ENCODE peak calls at places on chromosome 14, in nine cellular contexts. H is PC-3, Z is progenitor cell of endocrine pancreas, U is GM12864, K is testis, T is AG04450, L is GM13977, Y is H9, G is lower leg skin. C is an unnamed sample.

GRCh38 chr14:105861985-105862465 is 335.6 kb downstream of the TMEM121 start:
- DNase-seq in H (no peak), Z (no peak), U (peak), K (peak), T (no peak), L (peak), Y (no peak), G (peak), C (peak)

GRCh38 chr14:90608925-90609324 is 207.3 kb downstream of the TTC7B start:
- DNase-seq in H (no peak), Z (no peak), U (no peak), K (no peak), T (no peak), L (no peak), Y (no peak), G (no peak), C (no peak)

GRCh38 chr14:92534863-92535654 is 21.5 kb downstream of the RIN3 start:
- DNase-seq in H (no peak), Z (no peak), U (no peak), K (peak), T (no peak), L (no peak), Y (no peak), G (no peak), C (peak)

GRCh38 chr14:56268653-56269052 is 150.4 kb downstream of the PELI2 start:
- DNase-seq in H (no peak), Z (no peak), U (no peak), K (no peak), T (no peak), L (no peak), Y (no peak), G (no peak), C (no peak)

GRCh38 chr14:33589334-33589733 is 361.5 kb downstream of the EGLN3 start:
- DNase-seq in H (peak), Z (no peak), U (no peak), K (no peak), T (no peak), L (no peak), Y (no peak), G (no peak), C (no peak)

GRCh38 chr14:78448483-78449094 is 278.4 kb downstream of the NRXN3 start:
- DNase-seq in H (peak), Z (peak), U (peak), K (peak), T (no peak), L (peak), Y (peak), G (no peak), C (peak)

GRCh38 chr14:89620436-89620835 is 203.4 kb upstream of the FOXN3 start:
- DNase-seq in H (no peak), Z (no peak), U (no peak), K (no peak), T (no peak), L (no peak), Y (no peak), G (no peak), C (no peak)

GRCh38 chr14:25833341-25834121 is 764.3 kb downstream of the NOVA1 start:
- DNase-seq in H (peak), Z (peak), U (no peak), K (peak), T (no peak), L (no peak), Y (peak), G (no peak), C (peak)

GRCh38 chr14:53399057-53399456 is 245.9 kb upstream of the DDHD1 start:
- DNase-seq in H (peak), Z (no peak), U (no peak), K (no peak), T (no peak), L (no peak), Y (peak), G (no peak), C (no peak)

GRCh38 chr14:35992816-35993511 is 166.8 kb downstream of the BRMS1L start:
- DNase-seq in H (no peak), Z (no peak), U (no peak), K (no peak), T (no peak), L (no peak), Y (no peak), G (no peak), C (no peak)

GRCh38 chr14:31829256-31829923 is 247.7 kb upstream of the ARHGAP5 start:
- DNase-seq in H (peak), Z (no peak), U (no peak), K (no peak), T (peak), L (no peak), Y (no peak), G (no peak), C (no peak)

GRCh38 chr14:52553002-52553670 is 500 bp downstream of the GPR137C start:
- DNase-seq in H (peak), Z (peak), U (no peak), K (peak), T (no peak), L (peak), Y (peak), G (peak), C (peak)

GRCh38 chr14:24314377-24315193 is 3.3 kb downstream of the LTB4R start:
- DNase-seq in H (no peak), Z (no peak), U (no peak), K (no peak), T (no peak), L (no peak), Y (no peak), G (peak), C (no peak)

GRCh38 chr14:65249471-65250161 is 147.3 kb upstream of the MAX start:
- DNase-seq in H (no peak), Z (no peak), U (no peak), K (no peak), T (no peak), L (no peak), Y (no peak), G (peak), C (no peak)

GRCh38 chr14:30440986-30441385 is 118.0 kb upstream of the G2E3 start:
- DNase-seq in H (no peak), Z (no peak), U (no peak), K (no peak), T (no peak), L (no peak), Y (no peak), G (no peak), C (no peak)

GRCh38 chr14:54881235-54881760 is 21.3 kb downstream of the GCH1 start:
- DNase-seq in H (no peak), Z (no peak), U (no peak), K (no peak), T (no peak), L (peak), Y (no peak), G (peak), C (peak)

GRCh38 chr14:102297436-102298170 is 7.4 kb downstream of the MOK start:
- DNase-seq in H (no peak), Z (no peak), U (no peak), K (no peak), T (no peak), L (no peak), Y (no peak), G (no peak), C (no peak)

GRCh38 chr14:74804219-74804825 is 41.2 kb downstream of the YLPM1 start:
- DNase-seq in H (peak), Z (no peak), U (peak), K (peak), T (peak), L (peak), Y (no peak), G (no peak), C (peak)
- TF ChIP-seq CTCF in H (peak), Z (peak), U (peak), K (peak), T (peak), L (peak), Y (peak), G (no peak), C (peak)

DNA sequence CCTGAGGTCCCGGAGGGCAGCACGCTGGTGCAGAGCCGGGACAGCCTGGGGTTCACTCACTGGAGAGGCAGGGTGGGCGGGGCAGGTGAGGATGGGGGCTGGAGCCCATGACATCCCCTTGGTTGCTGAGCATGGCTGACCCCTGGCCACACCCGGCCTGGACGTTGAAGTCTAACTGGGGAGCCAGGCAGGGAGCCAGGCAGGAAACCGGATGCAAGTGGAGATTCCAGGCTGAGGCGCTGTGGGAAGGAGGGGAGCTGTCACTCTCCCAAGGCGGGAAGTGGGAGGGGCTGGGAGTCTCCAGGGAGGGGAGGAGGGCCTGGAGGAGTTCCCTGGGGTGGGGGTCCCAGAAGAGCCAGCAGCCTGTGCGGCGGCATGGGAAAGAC is 7.7 kb upstream of the INF2 start:
- DNase-seq in H (peak), Z (no peak), U (no peak), K (peak), T (no peak), L (no peak), Y (peak), G (peak), C (no peak)
- TF ChIP-seq CTCF in H (no peak), Z (no peak), U (no peak), K (no peak), T (no peak), L (no peak), Y (no peak), G (no peak), C (no peak)

GRCh38 chr14:51119411-51120051 is 24.6 kb upstream of the TRIM9 start:
- DNase-seq in H (no peak), Z (no peak), U (no peak), K (no peak), T (no peak), L (no peak), Y (no peak), G (no peak), C (no peak)
- TF ChIP-seq CTCF in H (no peak), Z (no peak), U (no peak), K (no peak), T (no peak), L (no peak), Y (no peak), G (no peak), C (no peak)

DNA sequence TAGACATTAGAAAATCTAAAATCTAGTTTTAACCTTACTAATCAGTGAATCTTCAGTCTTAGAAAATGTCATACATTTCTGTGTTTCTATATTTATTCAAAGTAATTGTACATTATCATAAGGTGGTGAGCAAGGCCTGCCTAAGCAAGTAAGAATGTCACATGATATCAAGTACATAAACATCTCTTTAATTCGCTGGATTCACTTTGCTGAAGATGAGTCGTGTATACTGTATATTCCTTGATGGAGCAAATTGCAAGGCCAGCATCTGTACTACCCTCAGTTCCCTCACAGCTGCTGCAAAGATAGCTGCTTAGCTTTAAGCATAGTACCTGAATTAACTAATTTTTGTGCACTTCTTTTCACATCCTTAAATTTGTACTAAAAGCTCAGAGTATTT is 8.5 kb upstream of the AK7 start:
- DNase-seq in H (no peak), Z (no peak), U (no peak), K (no peak), T (no peak), L (no peak), Y (no peak), G (no peak), C (no peak)
- TF ChIP-seq CTCF in H (no peak), Z (no peak), U (no peak), K (no peak), T (no peak), L (no peak), Y (no peak), G (no peak), C (no peak)

GRCh38 chr14:20606902-20607242 is 15.7 kb upstream of the RNASE12 start:
- DNase-seq in H (no peak), Z (no peak), U (no peak), K (no peak), T (no peak), L (no peak), Y (no peak), G (no peak), C (no peak)

GRCh38 chr14:20607617-20608016 is 16.4 kb upstream of the RNASE12 start:
- DNase-seq in H (no peak), Z (no peak), U (no peak), K (no peak), T (no peak), L (peak), Y (no peak), G (no peak), C (no peak)

GRCh38 chr14:20604291-20604690 is 13.1 kb upstream of the RNASE12 start:
- DNase-seq in H (no peak), Z (no peak), U (no peak), K (no peak), T (no peak), L (no peak), Y (no peak), G (no peak), C (no peak)

GRCh38 chr14:20608383-20609095 is 17.4 kb upstream of the RNASE12 start:
- DNase-seq in H (no peak), Z (no peak), U (no peak), K (no peak), T (no peak), L (no peak), Y (no peak), G (no peak), C (no peak)

GRCh38 chr14:20606190-20606901 is 15.2 kb upstream of the RNASE12 start:
- DNase-seq in H (peak), Z (no peak), U (no peak), K (peak), T (no peak), L (no peak), Y (peak), G (no peak), C (no peak)
- TF ChIP-seq CTCF in H (peak), Z (peak), U (peak), K (no peak), T (peak), L (peak), Y (peak), G (no peak), C (no peak)

C was measured in activated CD8-positive, alpha-beta T cell treated with anti-CD3 and anti-CD28 coated beads for 36 hours.